ENCODE peak calls at places on chromosomes 2 and 18, in seven cellular contexts. Z, X, E, O, A, K and U are unnamed samples.

GRCh38 chr2:133422946-133423345 is 145.3 kb downstream of the NCKAP5 start:
- DNase-seq in X (no peak), Z (peak; percentile 20), K (peak; percentile 79), O (peak; percentile 76), E (no peak), A (no peak), U (peak; percentile 73)

GRCh38 chr2:41741951-41742563 is 305.8 kb upstream of the PKDCC start:
- DNase-seq in O (no peak), X (no peak), Z (no peak), K (no peak), E (no peak), A (no peak), U (no peak)

GRCh38 chr2:46296840-46297545 is at the start of gene EPAS1:
- DNase-seq in X (peak; percentile 65), A (peak; percentile 92), K (peak; percentile 75), O (peak; percentile 76), E (peak; percentile 98), Z (peak; percentile 43), U (no peak)

GRCh38 chr18:29693334-29693733 is 1349.2 kb downstream of the DSC3 start:
- DNase-seq in Z (no peak), K (peak; percentile 30), E (no peak), X (no peak), O (peak; percentile 4), A (no peak), U (no peak)

GRCh38 chr2:30141136-30141535 is 5.7 kb upstream of the YPEL5 start:
- DNase-seq in E (no peak), X (no peak), A (no peak), O (no peak), K (no peak), Z (no peak), U (no peak)

GRCh38 chr2:128304715-128305554 is 13.7 kb downstream of the HS6ST1 start:
- DNase-seq in K (peak; percentile 95), Z (peak; percentile 91), A (no peak), E (peak; percentile 80), X (no peak), O (peak; percentile 98), U (peak; percentile 89)

GRCh38 chr2:238106698-238107524 is 6.8 kb downstream of the ESPNL start:
- DNase-seq in A (no peak), X (no peak), O (no peak), Z (no peak), E (no peak), K (no peak), U (no peak)

GRCh38 chr18:77899972-77900754 is 650.5 kb downstream of the GALR1 start:
- DNase-seq in A (no peak), E (no peak), K (peak; percentile 18), X (no peak), O (no peak), Z (no peak), U (no peak)

GRCh38 chr2:241126201-241126611 is 23.1 kb downstream of the PASK start:
- DNase-seq in X (no peak), K (no peak), E (no peak), A (no peak), Z (no peak), O (no peak), U (no peak)

DNA sequence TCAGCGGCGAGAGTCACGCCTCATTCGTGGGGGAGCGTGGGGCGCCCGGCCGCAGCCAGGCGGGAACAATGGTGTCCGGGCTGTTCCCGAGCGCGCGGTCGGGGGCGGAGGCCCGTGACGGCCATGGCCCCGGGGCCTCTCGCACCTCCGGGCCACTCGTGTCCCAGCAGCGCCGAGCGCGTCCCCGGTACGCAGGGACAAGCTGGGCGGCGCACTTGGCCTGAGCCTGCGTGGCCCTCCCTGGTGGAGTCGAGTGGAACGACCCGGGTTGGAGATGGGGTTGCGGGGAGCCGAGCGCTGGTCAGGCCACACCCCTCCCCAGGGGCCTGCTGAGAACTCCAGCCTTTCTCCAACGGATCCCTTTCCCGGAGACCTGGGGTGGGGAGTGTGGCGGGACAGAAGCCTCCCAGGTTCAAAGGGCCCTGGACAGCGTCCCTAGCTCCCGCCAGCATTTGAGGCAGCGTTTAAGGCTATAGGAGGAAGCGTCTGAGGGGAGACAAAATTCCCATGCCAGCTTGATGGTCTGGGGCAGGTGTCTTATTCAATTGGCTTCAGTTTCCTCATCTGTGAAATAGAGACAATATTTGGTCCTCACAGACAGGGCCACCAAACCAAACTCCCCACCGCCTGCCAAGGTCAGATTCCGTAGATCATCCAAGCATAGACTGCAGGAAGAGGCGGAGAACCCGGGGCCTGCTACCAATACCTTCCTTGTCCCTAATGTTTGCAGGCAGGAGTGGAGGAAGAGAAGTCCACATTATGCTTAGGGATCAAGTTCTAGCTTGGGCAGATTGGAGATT is 545 bp downstream of the CNDP2 start:
- DNase-seq in Z (peak; percentile 8), K (peak; percentile 57), A (peak; percentile 62), X (peak; percentile 6), E (peak; percentile 65), O (peak; percentile 42), U (no peak)
- TF ChIP-seq CTCF in Z (peak; percentile 15), K (no peak), A (peak; percentile 9), X (no peak), E (no peak), O (no peak), U (peak; percentile 14)

GRCh38 chr18:63073481-63073880 is 246.1 kb downstream of the BCL2 start:
- DNase-seq in E (no peak), K (no peak), Z (no peak), X (no peak), O (no peak), A (peak; percentile 26), U (no peak)

GRCh38 chr18:63078471-63078870 is 241.1 kb downstream of the BCL2 start:
- DNase-seq in K (no peak), X (no peak), Z (no peak), A (no peak), E (no peak), O (no peak), U (no peak)

GRCh38 chr18:63070750-63071502 is 248.6 kb downstream of the BCL2 start:
- DNase-seq in E (no peak), A (peak; percentile 7), X (no peak), K (no peak), Z (no peak), O (no peak), U (no peak)

GRCh38 chr18:63071566-63072175 is 247.9 kb downstream of the BCL2 start:
- DNase-seq in A (no peak), Z (no peak), K (no peak), E (no peak), O (no peak), X (no peak), U (no peak)

DNA sequence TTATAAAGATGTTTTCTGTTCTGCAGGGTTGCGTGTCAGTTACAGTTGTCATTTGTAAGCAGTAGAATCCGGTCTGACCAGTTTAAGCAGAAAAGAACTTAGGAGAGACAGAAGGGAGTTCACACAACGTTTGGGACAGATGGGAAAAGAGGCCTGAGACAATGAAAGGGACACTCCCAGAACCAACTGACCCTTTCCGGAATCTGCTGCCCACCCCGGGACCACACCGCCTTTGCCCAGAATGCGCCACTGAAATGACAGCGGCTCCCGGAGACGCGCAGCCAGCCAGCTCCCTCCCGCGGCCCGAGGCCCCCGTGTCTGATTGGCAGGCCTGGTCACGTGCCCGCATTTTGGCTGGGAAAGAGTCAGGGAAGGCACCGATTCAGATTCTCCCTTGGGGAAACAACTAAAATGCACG is 244.6 kb downstream of the BCL2 start:
- DNase-seq in Z (no peak), O (peak; percentile 16), X (peak; percentile 34), E (peak; percentile 75), K (peak; percentile 36), A (peak; percentile 75), U (no peak)
- H3K4me3 ChIP-seq in Z (peak overlapping the region; percentile 52), O (peak overlapping the region; percentile 47), X (peak overlapping the region; percentile 74), E (peak overlapping the region; percentile 34), K (peak overlapping the region; percentile 73), A (peak overlapping the region; percentile 45), U (peak overlapping the region; percentile 49)

GRCh38 chr18:12283256-12283655 is 24.8 kb upstream of the TUBB6 start:
- DNase-seq in O (peak; percentile 66), X (no peak), Z (no peak), K (peak; percentile 73), E (no peak), A (peak; percentile 22), U (no peak)
- TF ChIP-seq CTCF in O (peak; percentile 36), X (no peak), Z (peak; percentile 35), K (peak; percentile 20), E (no peak), A (peak; percentile 17), U (no peak)

DNA sequence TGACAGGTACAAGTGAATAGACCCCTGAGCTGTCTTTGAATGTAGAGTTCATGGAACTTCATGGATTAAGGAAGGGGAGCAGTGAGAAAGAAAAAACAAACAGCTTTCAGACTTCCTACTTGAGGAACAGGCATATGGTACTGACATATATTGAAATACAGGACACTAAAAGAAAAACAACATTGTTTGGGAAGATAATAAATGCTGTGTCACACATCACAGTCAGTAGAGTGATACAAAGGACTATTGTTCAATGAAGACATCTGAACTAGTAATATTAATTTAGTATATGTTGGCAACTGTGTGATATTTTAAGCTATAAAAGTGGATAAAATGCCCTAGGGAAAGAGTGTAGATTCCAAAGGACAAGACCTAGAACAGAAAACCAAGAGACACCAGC is 3.3 kb downstream of the DSC2 start:
- DNase-seq in O (no peak), X (no peak), E (no peak), Z (no peak), K (no peak), A (no peak), U (no peak)
- H3K4me3 ChIP-seq in O (no peak overlapping the region), X (no peak overlapping the region), E (no peak overlapping the region), Z (no peak overlapping the region), K (no peak overlapping the region), A (no peak overlapping the region), U (no peak overlapping the region)

DNA sequence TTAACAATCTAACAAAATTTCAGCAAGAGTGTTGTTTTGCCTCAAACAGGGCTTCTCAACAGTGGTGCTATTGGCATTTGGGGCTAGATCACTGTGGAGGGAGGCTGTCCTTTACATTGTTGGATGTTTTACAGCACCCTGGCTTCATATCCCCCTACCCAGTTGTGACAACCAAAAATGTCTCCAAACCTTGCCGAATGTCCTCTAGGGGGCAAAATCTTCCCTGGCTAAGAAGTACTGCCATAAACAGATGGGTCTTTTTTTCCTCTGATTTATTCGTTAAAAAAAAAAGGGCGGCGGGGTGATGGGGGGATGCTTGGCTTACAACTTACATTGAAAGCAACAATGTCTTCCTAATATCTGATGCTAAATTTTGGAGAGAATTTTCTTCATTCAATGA is 207.6 kb upstream of the CCDC150 start:
- DNase-seq in O (peak; percentile 20), K (peak; percentile 15), E (no peak), A (peak; percentile 40), Z (no peak), X (no peak), U (no peak)
- TF ChIP-seq CTCF in O (peak; percentile 31), K (peak; percentile 59), E (no peak), A (peak; percentile 31), Z (peak; percentile 56), X (no peak), U (peak; percentile 61)